ENCODE peak calls at places on chromosomes 6 and 20, in four cellular contexts. N is IMR-90, H is pancreas, Y is ovary. Q is an unnamed sample.

GRCh38 chr20:10481671-10482070 is 46.6 kb downstream of the SLX4IP start:
- DNase-seq in N (no peak), H (no peak), Y (no peak), Q (no peak)

GRCh38 chr6:41059569-41059968 is 6.6 kb downstream of the APOBEC2 start:
- DNase-seq in N (peak; percentile 47), H (no peak), Y (no peak), Q (no peak)

GRCh38 chr6:56643379-56644089 is 845 bp upstream of the DST start:
- DNase-seq in N (no peak), H (no peak), Y (no peak), Q (no peak)

GRCh38 chr6:110315856-110316398 is 42.2 kb downstream of the METTL24 start:
- DNase-seq in N (no peak), H (no peak), Y (no peak), Q (no peak)

GRCh38 chr20:59923514-59923913 is 9.9 kb downstream of the SYCP2 start:
- DNase-seq in N (no peak), H (no peak), Y (no peak), Q (no peak)

GRCh38 chr20:47576516-47577033 is 74.9 kb downstream of the NCOA3 start:
- DNase-seq in N (peak; percentile 90), H (peak; percentile 41), Y (peak; percentile 56), Q (no peak)

GRCh38 chr6:129621252-129621651 is 88.7 kb downstream of the ARHGAP18 start:
- DNase-seq in N (no peak), H (no peak), Y (no peak), Q (peak; percentile 27)

GRCh38 chr6:152305672-152306071 is 331.5 kb downstream of the SYNE1 start:
- DNase-seq in N (peak; percentile 24), H (no peak), Y (no peak), Q (no peak)

GRCh38 chr20:57391439-57392129 is 388 bp downstream of the RBM38 start:
- DNase-seq in N (no peak), H (peak; percentile 23), Y (peak; percentile 67), Q (no peak)

GRCh38 chr6:114342826-114343781 is at the start of gene HS3ST5:
- DNase-seq in N (peak; percentile 8), H (peak; percentile 6), Y (no peak), Q (no peak)

GRCh38 chr6:150229775-150230561 is 87.1 kb downstream of the PPP1R14C start:
- DNase-seq in N (peak; percentile 56), H (no peak), Y (no peak), Q (no peak)

GRCh38 chr6:112237644-112238043 is 16.7 kb downstream of the LAMA4 start:
- DNase-seq in N (peak; percentile 92), H (no peak), Y (peak; percentile 52), Q (no peak)

GRCh38 chr20:50196896-50197295 is 6.3 kb downstream of the CEBPB start:
- DNase-seq in N (no peak), H (no peak), Y (no peak), Q (no peak)

GRCh38 chr6:98828991-98829411 is 5.4 kb upstream of the POU3F2 start:
- DNase-seq in N (no peak), H (no peak), Y (no peak), Q (no peak)

GRCh38 chr20:64024141-64024990 is 11.6 kb upstream of the C20orf204 start:
- DNase-seq in N (no peak), H (no peak), Y (no peak), Q (no peak)

GRCh38 chr6:34235605-34236422 is 859 bp upstream of the HMGA1 start:
- DNase-seq in N (peak; percentile 92), H (peak; percentile 33), Y (peak; percentile 48), Q (peak; percentile 81)

GRCh38 chr6:135922170-135922569 is 70.7 kb downstream of the PDE7B start:
- DNase-seq in N (peak; percentile 98), H (no peak), Y (no peak), Q (no peak)

GRCh38 chr20:51059862-51060261 is 37.0 kb upstream of the KCNG1 start:
- DNase-seq in N (peak; percentile 20), H (no peak), Y (no peak), Q (no peak)

GRCh38 chr6:159753081-159753872 is 8.6 kb upstream of the ACAT2 start:
- DNase-seq in N (no peak), H (no peak), Y (no peak), Q (no peak)

GRCh38 chr6:132877003-132877402 is 62.6 kb downstream of the RPS12 start:
- DNase-seq in N (no peak), H (no peak), Y (no peak), Q (no peak)
- H3K4me1 ChIP-seq in N (no peaks in the 10 kb centered on the region), H (no peaks in the 10 kb centered on the region), Y (no peaks in the 10 kb centered on the region), Q (no peaks in the 10 kb centered on the region)

GRCh38 chr6:138541793-138542481 is 42.6 kb upstream of the NHSL1 start:
- DNase-seq in N (no peak), H (no peak), Y (no peak), Q (no peak)
- H3K4me1 ChIP-seq in N (peaks cover 32% of the 10 kb centered on the region), H (peaks cover 29% of the 10 kb centered on the region), Y (peaks cover 6% of the 10 kb centered on the region), Q (no peaks in the 10 kb centered on the region)

GRCh38 chr6:31556312-31556711 is 8.9 kb downstream of the NFKBIL1 start:
- DNase-seq in N (no peak), H (no peak), Y (no peak), Q (no peak)
- H3K4me1 ChIP-seq in N (peaks cover 18% of the 10 kb centered on the region), H (peaks cover 7% of the 10 kb centered on the region), Y (no peaks in the 10 kb centered on the region), Q (peaks cover 51% of the 10 kb centered on the region)

DNA sequence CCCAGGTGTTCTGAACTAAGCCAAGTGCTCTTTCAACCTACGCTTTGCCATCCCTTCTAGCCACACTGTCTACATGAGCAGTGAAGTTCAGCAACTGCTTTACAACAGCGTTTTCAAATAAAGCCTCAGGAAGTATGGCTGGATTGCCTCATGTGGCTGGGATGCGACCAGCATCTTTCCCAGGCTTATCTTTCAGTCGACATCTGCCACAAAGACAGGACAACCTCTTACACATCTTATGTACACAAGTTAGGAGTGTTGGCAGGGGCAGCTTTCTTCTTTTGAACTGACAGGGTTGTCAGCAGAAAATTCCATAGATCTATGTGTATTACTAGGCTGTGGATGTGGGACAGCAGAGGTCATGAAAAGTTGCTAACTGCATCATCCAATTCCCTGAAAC is 48.2 kb downstream of the PLAGL1 start:
- DNase-seq in N (peak; percentile 5), H (no peak), Y (no peak), Q (no peak)
- H3K4me1 ChIP-seq in N (peaks cover 6% of the 10 kb centered on the region), H (no peaks in the 10 kb centered on the region), Y (peaks cover 4% of the 10 kb centered on the region), Q (no peaks in the 10 kb centered on the region)

DNA sequence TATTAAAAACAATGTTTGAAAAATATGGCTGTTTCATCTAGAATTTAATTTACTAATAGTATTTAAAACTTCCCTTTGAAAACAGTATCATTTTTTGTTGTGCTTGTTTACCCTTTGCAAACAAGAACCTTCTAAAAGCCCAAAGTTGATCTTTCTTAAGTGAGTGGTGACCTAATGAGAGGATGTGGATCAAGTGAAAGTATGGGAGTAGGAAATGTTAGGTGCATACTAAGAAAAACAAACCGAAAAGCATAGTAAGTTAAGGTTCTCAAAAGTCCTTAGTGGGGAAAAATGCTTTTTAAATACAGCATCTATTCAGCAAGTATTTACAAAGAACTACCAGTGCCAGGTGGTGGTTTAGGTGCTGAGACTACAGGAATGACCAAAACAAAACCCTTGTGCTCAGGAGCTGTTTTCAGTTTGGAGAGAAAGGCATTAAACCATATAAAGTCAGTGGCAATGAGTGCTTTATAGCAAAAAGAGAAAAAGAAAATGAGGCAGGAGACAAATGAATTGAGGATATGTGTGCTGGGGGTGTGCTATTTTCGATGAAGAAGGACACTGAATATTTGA is 23.8 kb downstream of the RNF146 start:
- DNase-seq in N (no peak), H (no peak), Y (no peak), Q (no peak)
- H3K4me1 ChIP-seq in N (no peaks in the 10 kb centered on the region), H (no peaks in the 10 kb centered on the region), Y (no peaks in the 10 kb centered on the region), Q (no peaks in the 10 kb centered on the region)

DNA sequence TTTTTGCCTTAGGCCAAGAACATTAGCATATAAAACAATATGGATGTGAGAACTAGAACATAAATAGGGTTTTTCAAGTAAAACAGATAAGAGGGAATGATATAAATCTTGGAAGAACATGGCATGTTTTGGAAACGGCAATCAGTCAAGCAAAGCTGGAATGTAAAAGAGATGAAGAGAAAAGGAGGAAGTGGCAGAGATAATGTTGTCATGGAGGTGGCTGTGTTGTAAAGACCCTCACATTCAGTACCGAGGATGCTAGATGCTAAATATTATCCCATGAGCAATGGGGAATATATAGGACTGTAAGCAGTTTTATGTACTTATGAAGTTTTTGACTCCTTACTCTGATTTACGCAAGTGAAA is 677 bp upstream of the RHAG start:
- DNase-seq in N (no peak), H (no peak), Y (no peak), Q (no peak)
- H3K4me1 ChIP-seq in N (no peaks in the 10 kb centered on the region), H (no peaks in the 10 kb centered on the region), Y (no peaks in the 10 kb centered on the region), Q (no peaks in the 10 kb centered on the region)

GRCh38 chr6:63676412-63677114 is 41.0 kb downstream of the PHF3 start:
- DNase-seq in N (peak; percentile 7), H (no peak), Y (no peak), Q (no peak)
- H3K4me1 ChIP-seq in N (peaks cover 2% of the 10 kb centered on the region), H (peaks cover 29% of the 10 kb centered on the region), Y (peaks cover 7% of the 10 kb centered on the region), Q (peaks cover 5% of the 10 kb centered on the region)

GRCh38 chr6:154113392-154113791 is 74.4 kb downstream of the OPRM1 start:
- DNase-seq in N (no peak), H (no peak), Y (no peak), Q (no peak)

GRCh38 chr6:154106251-154106650 is 67.2 kb downstream of the OPRM1 start:
- DNase-seq in N (no peak), H (no peak), Y (no peak), Q (no peak)

GRCh38 chr6:154112181-154112809 is 73.3 kb downstream of the OPRM1 start:
- DNase-seq in N (no peak), H (no peak), Y (no peak), Q (no peak)

GRCh38 chr6:154111025-154111424 is 72.0 kb downstream of the OPRM1 start:
- DNase-seq in N (no peak), H (no peak), Y (no peak), Q (no peak)
- H3K4me1 ChIP-seq in N (no peaks in the 10 kb centered on the region), H (no peaks in the 10 kb centered on the region), Y (no peaks in the 10 kb centered on the region), Q (no peaks in the 10 kb centered on the region)

Q was measured in naive thymus-derived CD4-positive, alpha-beta T cell.